ENCODE peak calls at places on chromosome 10, in six cellular contexts. C is activated effector memory CD4-positive, alpha-beta T cell treated with anti-CD3 and anti-CD28 coated beads, Interleukin-2, amount 50 U/mL, for 16 hours; Z is mucosa of descending colon; E is smooth muscle cell of the brain vasculature; Y is activated CD8-positive, alpha-beta memory T cell treated with anti-CD3 and anti-CD28 coated beads, Interleukin-2, amount 10 ng/mL, durations not matched to agents 7 days and 5 days; F is GM03348. R is an unnamed sample.
A peak's percentile ranks its signal among the peaks of the same experiment; 100 is the strongest.

GRCh38 chr10:133100706-133101463 is 13.2 kb downstream of the ADGRA1 start:
- DNase-seq in F (no peak), Y (peak; percentile 50), Z (peak; percentile 21), C (no peak), E (no peak), R (no peak)

GRCh38 chr10:118521415-118522117 is 73.9 kb downstream of the PRLHR start:
- DNase-seq in C (no peak), F (no peak), Y (peak; percentile 51), Z (no peak), E (no peak), R (no peak)

GRCh38 chr10:100997364-100998182 is 2.0 kb upstream of the LZTS2 start:
- DNase-seq in Z (peak; percentile 86), C (peak; percentile 93), E (no peak), F (peak; percentile 94), Y (peak; percentile 81), R (no peak)

GRCh38 chr10:112360308-112361270 is 13.3 kb upstream of the ACSL5 start:
- DNase-seq in Z (peak; percentile 89), Y (no peak), F (peak; percentile 44), E (no peak), C (no peak), R (no peak)

GRCh38 chr10:73161079-73161478 is 6.7 kb downstream of the ECD start:
- DNase-seq in C (no peak), F (no peak), E (no peak), Z (no peak), Y (no peak), R (no peak)

GRCh38 chr10:61792921-61793320 is 108.6 kb upstream of the ARID5B start:
- DNase-seq in F (no peak), E (no peak), C (no peak), Y (no peak), Z (no peak), R (no peak)

GRCh38 chr10:49179699-49180511 is 8.3 kb downstream of the TMEM273 start:
- DNase-seq in Z (no peak), C (peak; percentile 65), E (no peak), Y (peak; percentile 59), F (no peak), R (no peak)

GRCh38 chr10:93085272-93085859 is 11.7 kb downstream of the CYP26A1 start:
- DNase-seq in C (peak; percentile 1), F (no peak), Y (no peak), E (no peak), Z (no peak), R (no peak)

GRCh38 chr10:12427276-12427675 is 77.9 kb downstream of the CAMK1D start:
- DNase-seq in Y (no peak), F (no peak), E (no peak), C (no peak), Z (no peak), R (no peak)

GRCh38 chr10:93874309-93875031 is 19.3 kb upstream of the SLC35G1 start:
- DNase-seq in F (no peak), C (no peak), Z (no peak), Y (no peak), E (no peak), R (no peak)

GRCh38 chr10:7948601-7949000 is 105.9 kb upstream of the GATA3 start:
- DNase-seq in F (no peak), E (no peak), Z (no peak), Y (no peak), C (no peak), R (no peak)

GRCh38 chr10:110939419-110939818 is 20.0 kb downstream of the SHOC2 start:
- DNase-seq in E (no peak), F (no peak), Y (no peak), C (no peak), Z (no peak), R (no peak)

GRCh38 chr10:35909291-35909690 is 267.2 kb upstream of the FZD8 start:
- DNase-seq in F (no peak), C (no peak), Y (no peak), E (no peak), Z (no peak), R (no peak)

GRCh38 chr10:102065561-102066420 is 642 bp downstream of the HPS6 start:
- DNase-seq in Y (no peak), C (peak; percentile 68), F (peak; percentile 67), E (no peak), Z (peak; percentile 46), R (no peak)

GRCh38 chr10:113303747-113304146 is 249.1 kb upstream of the HABP2 start:
- DNase-seq in Z (no peak), Y (no peak), E (no peak), F (peak; percentile 52), C (no peak), R (no peak)

GRCh38 chr10:70459061-70459770 is 17.7 kb upstream of the NODAL start:
- DNase-seq in Y (no peak), Z (no peak), C (no peak), E (no peak), F (no peak), R (no peak)

GRCh38 chr10:52443419-52444388 is 129.6 kb downstream of the DKK1 start:
- DNase-seq in Y (no peak), F (peak; percentile 63), Z (no peak), C (no peak), E (no peak), R (peak; percentile 86)

GRCh38 chr10:100847440-100847839 is 65.3 kb upstream of the SLF2 start:
- DNase-seq in F (no peak), E (no peak), Y (peak; percentile 81), Z (no peak), C (peak; percentile 80), R (peak; percentile 39)

GRCh38 chr10:29142516-29143314 is 146.2 kb upstream of the LYZL1 start:
- DNase-seq in Z (no peak), F (no peak), E (no peak), C (no peak), Y (no peak), R (no peak)

GRCh38 chr10:49135575-49136313 is 1.9 kb upstream of the FAM170B start:
- DNase-seq in C (no peak), F (no peak), E (no peak), Z (no peak), Y (peak; percentile 8), R (no peak)

GRCh38 chr10:79941146-79941545 is 7.8 kb downstream of the SFTPD start:
- DNase-seq in F (no peak), E (no peak), Y (no peak), Z (no peak), C (no peak), R (no peak)

GRCh38 chr10:85043207-85043606 is 714.8 kb downstream of the CCSER2 start:
- DNase-seq in F (no peak), Z (no peak), Y (no peak), E (no peak), C (no peak), R (no peak)